ENCODE peak calls at places on chromosomes 1 and 21, in four cellular contexts. G is IMR-90, E is K562, D is GM12878. S is an unnamed sample.

GRCh38 chr1:169486281-169486904 is 649 bp upstream of the SLC19A2 start:
- DNase-seq in G (peak; percentile 66), E (no peak), D (no peak), S (no peak)

GRCh38 chr21:38857152-38857825 is 51.6 kb downstream of the ETS2 start:
- DNase-seq in G (no peak), E (no peak), D (no peak), S (no peak)

GRCh38 chr1:172537827-172538391 is 5.0 kb downstream of the SUCO start:
- DNase-seq in G (no peak), E (no peak), D (no peak), S (no peak)

GRCh38 chr1:38041941-38042834 is 4.4 kb downstream of the POU3F1 start:
- DNase-seq in G (no peak), E (no peak), D (no peak), S (no peak)

GRCh38 chr1:22204989-22205913 is 62.4 kb upstream of the WNT4 start:
- DNase-seq in G (no peak), E (no peak), D (no peak), S (no peak)

GRCh38 chr1:26733982-26734381 is 38.2 kb downstream of the ARID1A start:
- DNase-seq in G (peak; percentile 72), E (no peak), D (no peak), S (no peak)

GRCh38 chr1:151790940-151791651 is 796 bp upstream of the TDRKH start:
- DNase-seq in G (no peak), E (peak; percentile 71), D (no peak), S (no peak)

GRCh38 chr1:47555841-47556616 is 118.2 kb downstream of the FOXD2 start:
- DNase-seq in G (no peak), E (no peak), D (no peak), S (no peak)

GRCh38 chr1:37974575-37974974 is 15.2 kb downstream of the SF3A3 start:
- DNase-seq in G (no peak), E (no peak), D (no peak), S (no peak)

GRCh38 chr21:37006521-37007291 is at the start of gene RIPPLY3:
- DNase-seq in G (no peak), E (no peak), D (no peak), S (no peak)

GRCh38 chr1:47830021-47830420 is 167.2 kb downstream of the TRABD2B start:
- DNase-seq in G (no peak), E (no peak), D (no peak), S (no peak)

GRCh38 chr1:34865573-34865972 is 6.0 kb upstream of the SMIM12 start:
- DNase-seq in G (no peak), E (no peak), D (no peak), S (no peak)

GRCh38 chr1:58158465-58159423 is 387.8 kb downstream of the OMA1 start:
- DNase-seq in G (no peak), E (no peak), D (no peak), S (no peak)

GRCh38 chr1:52546852-52547251 is 6.0 kb downstream of the TUT4 start:
- DNase-seq in G (no peak), E (no peak), D (no peak), S (no peak)

GRCh38 chr1:21801100-21801499 is 11.0 kb upstream of the LDLRAD2 start:
- DNase-seq in G (peak; percentile 71), E (no peak), D (no peak), S (no peak)

GRCh38 chr1:74468982-74469603 is 43.3 kb downstream of the LRRC53 start:
- DNase-seq in G (peak; percentile 56), E (peak; percentile 33), D (no peak), S (no peak)

GRCh38 chr1:198153804-198154203 is 3.0 kb upstream of the NEK7 start:
- DNase-seq in G (no peak), E (no peak), D (no peak), S (no peak)

GRCh38 chr21:29371464-29371863 is 72.7 kb downstream of the BACH1 start:
- DNase-seq in G (no peak), E (no peak), D (no peak), S (no peak)

GRCh38 chr21:17793675-17794123 is 25.5 kb downstream of the C21orf91 start:
- DNase-seq in G (peak; percentile 70), E (no peak), D (no peak), S (no peak)

GRCh38 chr21:32468567-32469175 is 56.2 kb downstream of the EVA1C start:
- DNase-seq in G (no peak), E (no peak), D (no peak), S (no peak)

GRCh38 chr1:47317841-47318240 is 3.9 kb upstream of the STIL start:
- DNase-seq in G (peak; percentile 96), E (no peak), D (no peak), S (no peak)

GRCh38 chr1:56797079-56797685 is 22.0 kb downstream of the FYB2 start:
- DNase-seq in G (no peak), E (no peak), D (no peak), S (no peak)

GRCh38 chr1:175225805-175226129 is 33.2 kb upstream of the KIAA0040 start:
- DNase-seq in G (no peak), E (peak; percentile 33), D (no peak), S (no peak)

GRCh38 chr1:47893412-47893811 is 103.8 kb downstream of the TRABD2B start:
- DNase-seq in G (no peak), E (no peak), D (no peak), S (no peak)

GRCh38 chr21:45313682-45314081 is 26.0 kb upstream of the POFUT2 start:
- DNase-seq in G (no peak), E (no peak), D (no peak), S (no peak)

GRCh38 chr1:145773423-145773822 is 50.5 kb downstream of the RNF115 start:
- DNase-seq in G (no peak), E (no peak), D (no peak), S (no peak)

DNA sequence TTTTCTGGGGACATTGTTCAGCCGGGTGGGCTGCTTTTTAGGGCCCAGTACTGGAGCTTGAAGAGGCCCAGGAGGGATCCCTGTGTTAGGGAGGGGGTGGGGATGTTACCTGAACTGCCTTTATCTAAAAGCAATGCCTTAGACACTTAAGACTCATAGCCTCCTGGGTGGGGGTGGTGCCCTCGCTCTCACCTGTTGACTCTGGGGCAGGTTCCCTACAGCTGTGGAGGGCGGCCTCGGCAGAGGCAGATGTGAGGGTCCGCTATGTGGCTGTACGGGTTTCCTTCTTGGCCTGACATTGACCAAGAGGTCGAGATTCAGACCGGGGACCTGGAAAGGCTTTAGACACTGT is 724 bp downstream of the INAVA start:
- DNase-seq in G (no peak), E (no peak), D (no peak), S (no peak)
- TF ChIP-seq CHD1 in G (no peak), E (no peak), D (no peak), S (no peak)

DNA sequence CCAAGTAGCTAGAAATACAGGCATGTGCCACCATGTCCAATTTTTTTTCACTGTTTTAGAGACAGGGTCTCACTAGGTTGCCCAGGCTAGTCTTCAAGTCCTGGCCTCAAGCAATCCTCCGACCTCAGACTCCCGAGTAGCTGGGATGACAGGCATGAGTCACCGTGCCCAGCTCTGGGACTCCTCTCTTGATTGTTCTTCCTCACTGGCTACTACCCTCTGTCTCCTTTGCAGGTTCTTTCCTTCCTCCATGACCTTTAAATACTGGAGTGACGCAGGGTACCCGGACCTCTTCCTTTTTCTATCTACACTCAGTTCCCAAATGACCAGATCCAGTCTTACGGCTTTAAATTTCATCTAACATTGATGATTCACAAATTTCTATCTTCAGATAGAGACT is 34.9 kb downstream of the ASH1L start:
- DNase-seq in G (no peak), E (no peak), D (no peak), S (no peak)
- TF ChIP-seq CHD1 in G (no peak), E (no peak), D (no peak), S (no peak)

DNA sequence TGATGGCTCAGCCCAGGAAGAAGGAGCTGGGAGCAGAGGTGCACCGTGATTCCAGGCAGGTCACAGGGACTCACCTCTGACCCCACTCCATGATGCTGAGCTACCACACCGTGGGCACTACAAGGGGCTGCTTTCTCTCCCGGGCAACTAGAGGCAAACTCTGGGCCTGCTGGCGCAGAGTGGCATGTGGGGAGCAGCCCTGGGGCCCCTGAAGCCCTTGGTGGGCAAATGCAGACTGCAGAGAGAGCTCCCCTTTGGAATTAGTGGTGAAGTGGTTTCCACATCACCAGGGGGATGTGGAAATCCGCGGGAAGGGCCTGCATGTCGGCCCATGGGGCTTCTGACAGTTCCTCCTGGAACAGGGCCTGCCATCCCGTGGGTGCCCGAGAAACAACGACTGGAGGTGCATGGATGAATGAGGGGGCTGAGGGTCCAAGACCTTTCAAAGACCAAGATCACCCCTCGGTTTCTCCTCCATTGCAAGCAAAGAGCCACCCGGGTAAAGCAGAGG is 11.8 kb upstream of the MMEL1 start:
- DNase-seq in G (no peak), E (no peak), D (no peak), S (no peak)
- TF ChIP-seq CHD1 in G (no peak), E (no peak), D (no peak), S (no peak)

DNA sequence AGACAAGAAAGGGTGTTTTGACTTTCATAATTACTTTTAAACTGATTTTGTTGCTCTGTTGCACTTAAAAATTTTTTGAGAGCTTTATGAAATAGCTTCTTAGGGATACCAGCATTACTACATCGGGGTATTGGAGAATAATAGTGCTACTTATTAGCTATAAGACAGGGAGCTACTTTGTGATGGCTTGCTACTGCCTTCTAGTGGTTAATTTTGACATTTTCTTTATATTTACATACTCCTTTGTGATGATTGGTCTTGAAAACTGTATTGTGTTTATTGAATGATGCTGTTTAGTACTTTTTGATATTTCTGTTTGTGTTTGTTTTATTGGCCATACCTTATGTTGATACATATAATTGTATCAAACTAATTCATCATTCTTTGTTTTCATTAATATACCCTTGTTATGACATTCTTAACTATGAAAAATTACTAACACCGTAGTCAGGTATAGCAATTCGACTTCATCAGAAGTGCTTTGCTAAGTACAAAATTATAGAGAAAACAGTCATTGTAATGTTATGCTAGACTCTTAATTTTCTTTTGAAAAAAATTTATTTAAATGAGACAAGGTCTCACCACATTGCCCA is 85.5 kb downstream of the CLIC4 start:
- DNase-seq in G (peak; percentile 79), E (peak; percentile 56), D (no peak), S (no peak)
- TF ChIP-seq CHD1 in G (no peak), E (no peak), D (no peak), S (no peak)

DNA sequence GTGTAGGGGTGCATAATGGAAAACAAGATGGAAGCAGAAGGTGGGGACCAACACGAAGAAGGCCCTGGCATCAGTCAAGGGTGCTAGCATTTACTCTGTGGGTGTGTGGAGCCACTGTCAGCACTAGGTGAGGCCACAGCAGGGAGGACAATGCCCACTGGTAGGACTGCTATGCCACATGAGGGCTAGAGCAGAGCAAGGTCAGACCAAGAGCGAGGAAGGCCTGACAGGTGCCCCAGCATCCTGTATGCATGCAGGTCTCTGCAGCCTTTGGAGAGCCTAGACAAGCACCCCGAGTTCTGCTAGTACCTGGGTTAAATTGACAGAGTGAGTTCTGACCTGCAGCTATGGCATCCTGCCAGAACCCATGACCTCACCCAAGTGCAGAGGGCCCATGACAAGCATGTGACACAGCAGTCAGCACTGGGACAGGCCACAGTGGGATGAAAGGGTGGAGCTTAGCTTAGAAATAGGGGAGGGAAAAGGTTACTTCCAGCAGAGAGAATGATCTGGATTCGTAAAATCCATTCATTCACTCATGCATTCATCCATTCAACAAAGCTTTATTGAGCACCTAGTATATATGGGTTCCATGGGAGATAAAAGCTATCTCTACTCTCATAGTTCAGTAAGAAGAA is 9.0 kb upstream of the CSF1 start:
- DNase-seq in G (no peak), E (peak; percentile 91), D (no peak), S (no peak)
- TF ChIP-seq CHD1 in G (no peak), E (no peak), D (no peak), S (no peak)

S was measured in H1.